ENCODE peak calls at places on chromosomes 2 and 18, in seven cellular contexts. D, W, L, Q, T, J and H are unnamed samples. For H3K4me1, the result is how much of the 10 kb centered on the place peaks cover.

GRCh38 chr2:239257511-239257937 is 143.3 kb downstream of the HDAC4 start:
- ATAC-seq in Q (peak), D (no peak), T (peak), J (peak), L (peak), W (peak), H (peak)

GRCh38 chr2:28436525-28437051 is 43.9 kb downstream of the FOSL2 start:
- ATAC-seq in L (peak), Q (no peak), D (peak), W (peak), J (no peak), T (no peak), H (no peak)

GRCh38 chr2:69779258-69779989 is 37.5 kb downstream of the ANXA4 start:
- ATAC-seq in J (peak), W (peak), Q (peak), T (peak), D (peak), L (peak), H (no peak)

GRCh38 chr2:237972211-237972610 is 5.4 kb downstream of the UBE2F start:
- ATAC-seq in L (no peak), Q (no peak), W (no peak), T (no peak), D (no peak), J (no peak), H (no peak)

GRCh38 chr2:5849596-5849995 is 157.4 kb downstream of the SOX11 start:
- ATAC-seq in L (no peak), W (no peak), Q (no peak), J (no peak), D (no peak), T (no peak), H (no peak)

GRCh38 chr18:58525517-58525916 is 103.4 kb downstream of the ALPK2 start:
- ATAC-seq in W (no peak), T (no peak), L (no peak), Q (no peak), J (no peak), D (no peak), H (no peak)

GRCh38 chr2:168974370-168974769 is 56.8 kb downstream of the ABCB11 start:
- ATAC-seq in Q (no peak), J (no peak), D (no peak), T (no peak), L (no peak), W (no peak), H (no peak)

GRCh38 chr18:59484796-59485328 is 125.8 kb upstream of the LMAN1 start:
- ATAC-seq in W (no peak), J (no peak), Q (no peak), L (no peak), D (no peak), T (no peak), H (peak)

GRCh38 chr2:23528690-23529089 is 143.7 kb downstream of the KLHL29 start:
- ATAC-seq in L (no peak), J (no peak), W (no peak), D (no peak), Q (peak), T (no peak), H (no peak)

GRCh38 chr18:3983351-3983969 is 471.6 kb downstream of the DLGAP1 start:
- ATAC-seq in L (no peak), Q (no peak), J (no peak), D (peak), W (no peak), T (no peak), H (no peak)

GRCh38 chr2:4900242-4900641 is 791.9 kb upstream of the SOX11 start:
- ATAC-seq in D (no peak), J (no peak), Q (no peak), T (no peak), L (no peak), W (no peak), H (no peak)

GRCh38 chr2:237591021-237591370 is 462 bp upstream of the RAB17 start:
- ATAC-seq in D (peak), W (no peak), Q (no peak), L (peak), T (peak), J (peak), H (no peak)

GRCh38 chr2:236193026-236193425 is 24.8 kb upstream of the GBX2 start:
- ATAC-seq in D (peak), Q (no peak), T (peak), L (peak), J (no peak), W (peak), H (no peak)

GRCh38 chr18:29164020-29164706 is 987.2 kb upstream of the CDH2 start:
- ATAC-seq in J (peak), W (peak), L (no peak), D (peak), Q (no peak), T (peak), H (peak)

GRCh38 chr2:167783266-167784070 is 463.9 kb downstream of the STK39 start:
- ATAC-seq in Q (no peak), J (no peak), T (no peak), L (no peak), W (no peak), D (no peak), H (no peak)

GRCh38 chr2:53403836-53404413 is 363.7 kb upstream of the CHAC2 start:
- ATAC-seq in L (no peak), T (peak), D (peak), J (no peak), Q (no peak), W (no peak), H (no peak)

GRCh38 chr18:51400721-51401120 is 203.2 kb upstream of the MEX3C start:
- ATAC-seq in L (no peak), T (no peak), J (peak), W (no peak), Q (no peak), D (no peak), H (no peak)

GRCh38 chr18:44957440-44957839 is 276.8 kb downstream of the SETBP1 start:
- ATAC-seq in D (no peak), T (no peak), W (peak), Q (no peak), J (no peak), L (no peak), H (no peak)

GRCh38 chr2:179578171-179578916 is 283.1 kb downstream of the ZNF385B start:
- ATAC-seq in W (no peak), T (no peak), D (no peak), J (no peak), L (no peak), Q (no peak), H (no peak)

GRCh38 chr2:149648282-149649030 is 60.9 kb upstream of the MMADHC start:
- ATAC-seq in D (peak), W (peak), L (no peak), J (peak), Q (no peak), T (peak), H (peak)

GRCh38 chr2:206260427-206261012 is 13.9 kb upstream of the ZDBF2 start:
- ATAC-seq in T (peak), L (peak), D (peak), Q (peak), W (no peak), J (peak), H (peak)

GRCh38 chr18:67463829-67464228 is 52.7 kb downstream of the DSEL start:
- ATAC-seq in J (peak), D (no peak), Q (no peak), L (peak), T (no peak), W (no peak), H (no peak)

GRCh38 chr2:40243581-40243980 is 208.3 kb downstream of the SLC8A1 start:
- ATAC-seq in J (no peak), L (no peak), W (no peak), T (no peak), Q (no peak), D (no peak), H (no peak)

GRCh38 chr2:106026271-106027190 is 167.6 kb downstream of the UXS1 start:
- ATAC-seq in L (no peak), D (no peak), Q (no peak), J (no peak), T (no peak), W (peak), H (no peak)

GRCh38 chr2:178478442-178479274 is at the start of gene FKBP7:
- ATAC-seq in Q (peak), L (peak), D (peak), T (peak), J (peak), W (peak), H (peak)
- H3K4me1 ChIP-seq in Q (under half), L (under half), D (under half), T (under half), J (under half), W (under half), H (under half)

DNA sequence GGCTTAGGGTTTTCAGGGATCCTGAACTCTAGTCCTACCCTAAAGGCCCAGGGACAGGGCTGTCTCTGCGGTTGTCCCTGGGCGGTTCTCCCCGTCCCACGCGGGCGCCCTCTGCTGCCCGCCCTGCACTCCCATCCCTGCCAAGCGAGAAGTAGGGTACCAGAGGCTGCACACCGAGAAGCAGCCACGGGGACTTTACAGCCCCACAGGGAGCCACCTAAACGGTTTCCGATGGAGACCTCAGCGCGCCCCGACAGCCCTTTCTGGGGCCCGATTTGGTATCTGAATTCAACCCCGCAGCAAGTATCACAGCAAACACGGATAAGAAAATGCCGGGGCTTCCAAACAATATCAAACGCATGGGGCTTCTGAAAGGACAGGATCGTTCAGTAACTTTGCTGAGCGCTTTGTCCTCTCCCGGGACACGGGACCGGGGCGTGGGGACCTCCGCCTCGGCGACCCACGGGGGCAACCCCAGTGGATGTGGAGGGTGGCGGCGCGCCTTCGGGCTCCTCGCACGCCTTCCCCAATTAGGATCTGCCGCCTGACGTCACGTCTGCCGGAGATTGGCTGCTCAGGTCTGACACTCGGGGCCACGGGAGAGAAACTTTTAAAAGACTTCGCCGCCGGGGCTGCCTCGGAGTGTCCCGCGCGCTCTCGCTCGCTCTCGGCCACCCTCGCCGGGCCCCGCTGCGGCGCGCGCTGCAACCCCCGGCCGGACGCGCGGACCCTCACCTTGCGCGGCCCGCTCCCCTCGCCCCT is at the start of gene LTBP1:
- ATAC-seq in Q (peak), T (peak), J (peak), L (peak), D (peak), W (peak), H (peak)
- TF ChIP-seq POLR2A in Q (no peak), T (no peak), J (no peak), L (no peak), D (peak), W (peak), H (peak)

DNA sequence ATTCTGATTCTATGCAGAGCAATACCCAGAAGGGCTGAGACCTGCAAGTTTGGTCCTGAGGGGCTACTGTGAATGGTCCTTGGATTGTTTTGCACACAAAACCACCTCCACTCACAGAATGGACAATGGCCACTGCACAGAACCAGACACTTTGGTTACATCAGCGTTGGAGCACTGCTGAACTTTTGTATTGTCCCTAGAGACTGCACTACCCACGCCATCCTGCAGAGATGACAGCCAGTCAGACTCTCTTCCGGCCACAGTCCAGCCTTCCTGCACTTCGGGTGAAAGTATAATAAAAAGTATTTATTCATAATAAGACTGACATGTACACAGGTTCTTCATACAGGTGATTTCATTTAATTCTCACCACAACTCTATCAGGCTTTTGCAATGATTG is 35.7 kb downstream of the CELF4 start:
- ATAC-seq in Q (peak), T (peak), W (peak), J (peak), L (peak), D (no peak), H (no peak)
- TF ChIP-seq CTCF in Q (no peak), T (no peak), W (peak), J (no peak), L (no peak), D (no peak), H (no peak)

DNA sequence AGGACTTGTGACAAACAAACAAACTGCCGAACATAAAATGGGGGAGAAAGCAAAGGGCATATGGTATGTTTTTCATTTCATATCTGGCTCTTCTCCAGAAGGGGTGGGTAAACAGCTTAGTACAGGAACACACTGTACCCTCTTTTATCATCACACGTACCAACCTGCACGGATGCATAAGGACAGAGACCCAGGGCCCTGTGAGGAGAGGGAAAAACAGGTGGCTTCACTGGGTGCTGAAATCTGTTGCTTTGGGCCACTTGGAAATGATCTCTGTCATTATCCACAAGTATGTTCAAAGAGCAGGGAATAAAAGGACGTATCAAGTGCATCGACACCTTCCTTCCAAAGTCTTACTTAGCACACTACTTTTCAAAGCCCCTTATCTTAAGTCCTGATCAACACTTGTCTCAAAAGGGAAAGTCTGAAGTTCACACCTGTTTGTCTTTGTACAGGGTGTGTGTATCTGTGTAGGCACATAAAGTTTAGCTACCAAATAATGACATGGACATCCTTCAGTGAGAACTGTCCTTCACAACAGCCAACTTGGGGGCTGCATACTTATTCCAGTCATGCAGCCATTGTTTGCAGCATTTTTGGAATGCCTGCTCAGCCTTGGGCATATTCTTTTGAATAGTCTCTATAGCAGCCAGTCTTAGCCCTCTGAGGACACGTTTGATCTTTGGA is 60.7 kb downstream of the IRS1 start:
- ATAC-seq in T (no peak), W (peak), Q (no peak), J (peak), L (peak), D (peak), H (no peak)
- H3K4me1 ChIP-seq in T (half or more), W (half or more), Q (under half), J (under half), L (half or more), D (half or more), H (under half)

GRCh38 chr2:229921892-229922448 is at the start of gene TRIP12:
- ATAC-seq in J (peak), D (peak), W (peak), L (peak), T (peak), Q (peak), H (peak)
- TF ChIP-seq POLR2A in J (peak), D (peak), W (no peak), L (no peak), T (no peak), Q (no peak), H (no peak)

DNA sequence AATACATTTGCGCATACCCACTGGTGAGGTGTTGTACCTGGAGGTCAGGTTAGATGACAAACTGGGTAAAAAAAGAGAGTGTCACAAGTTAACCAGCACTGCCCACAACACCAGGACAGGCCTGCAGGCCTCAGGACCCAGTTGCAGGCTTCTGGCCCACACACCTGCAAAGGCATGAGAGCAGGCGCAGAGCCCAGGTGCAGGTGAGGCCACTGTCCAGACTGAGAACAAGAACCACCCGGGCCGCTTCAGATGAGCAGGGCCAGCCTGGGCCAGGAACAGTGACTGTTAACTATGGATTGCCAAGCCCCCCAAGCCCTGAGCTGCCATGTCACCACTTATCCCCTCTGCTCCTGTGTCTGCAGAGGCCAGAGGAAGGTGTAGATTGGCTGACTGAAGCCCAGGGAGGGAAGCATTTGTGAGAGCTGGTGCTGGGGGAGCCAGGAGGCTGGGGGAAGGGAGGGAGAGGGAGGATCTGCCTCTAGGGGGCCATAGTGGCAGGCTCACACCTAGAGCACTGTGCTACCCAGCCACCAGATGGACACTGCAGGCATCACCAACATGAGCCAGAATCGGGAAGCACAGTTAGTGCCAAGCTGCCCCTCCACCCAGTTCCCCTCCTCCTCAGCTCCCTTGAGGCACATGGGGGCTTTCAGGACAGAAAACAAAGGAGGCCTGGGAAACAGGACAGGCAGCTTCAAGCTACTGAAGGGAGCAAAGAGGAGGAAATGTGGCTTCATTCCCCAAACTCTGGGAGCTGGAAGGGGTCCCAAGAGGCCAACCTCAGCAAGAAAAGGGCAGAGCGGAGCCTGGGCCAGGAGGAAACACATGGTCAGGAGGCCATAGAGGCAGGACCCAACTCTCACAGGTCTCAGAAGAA is 35.4 kb downstream of the SFXN5 start:
- ATAC-seq in W (peak), L (peak), D (peak), Q (peak), J (no peak), T (peak), H (no peak)
- TF ChIP-seq CTCF in W (no peak), L (peak), D (no peak), Q (peak), J (peak), T (peak), H (no peak)

GRCh38 chr2:46666044-46666662 is 186.8 kb downstream of the TMEM247 start:
- ATAC-seq in W (peak), Q (no peak), L (no peak), T (no peak), D (no peak), J (no peak), H (peak)
- H3K4me1 ChIP-seq in W (under half), Q (under half), L (under half), T (under half), D (under half), J (under half), H (half or more)

DNA sequence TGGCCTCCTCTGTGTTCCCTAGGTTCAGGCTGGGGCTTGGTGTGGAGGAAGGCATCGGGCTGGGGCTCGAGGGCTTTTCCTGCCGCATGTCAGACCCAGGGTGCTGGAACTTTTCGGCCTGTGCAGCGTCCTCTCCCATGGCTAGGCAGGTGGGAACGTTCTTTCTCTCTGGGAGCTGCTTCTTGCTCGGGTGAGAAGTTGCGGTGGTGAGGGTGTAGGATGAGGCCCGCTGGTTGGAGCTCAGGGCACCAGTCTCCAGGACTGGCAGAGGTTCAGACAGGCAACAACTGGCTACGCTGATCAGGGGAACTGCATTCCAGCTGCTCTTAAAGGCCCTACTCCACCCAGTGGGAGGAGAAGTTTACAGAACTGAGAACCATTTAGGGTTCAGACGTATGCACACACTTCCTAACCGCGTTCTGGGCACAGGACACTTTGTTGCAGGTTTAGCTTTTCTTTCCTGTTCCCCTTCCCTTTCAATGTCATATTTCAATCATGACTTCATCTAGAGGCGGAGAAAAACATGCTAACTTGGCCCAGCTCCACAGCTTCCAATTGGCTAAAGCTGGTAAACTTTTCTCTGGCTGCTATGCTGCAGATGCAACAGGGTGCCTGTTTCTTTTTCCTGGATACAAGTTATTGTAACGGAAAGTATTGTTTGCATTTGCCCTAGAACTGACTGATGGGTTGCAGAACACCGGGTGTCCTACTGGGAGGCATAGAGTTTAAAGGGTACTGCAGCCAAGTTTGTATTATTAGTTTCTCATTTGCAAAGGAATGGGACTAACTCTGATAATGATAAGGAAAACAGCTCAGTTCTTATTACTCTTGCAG is at the start of gene CAVIN2:
- ATAC-seq in L (peak), T (peak), Q (peak), W (peak), D (peak), J (peak), H (peak)
- TF ChIP-seq POLR2A in L (peak), T (no peak), Q (peak), W (peak), D (peak), J (no peak), H (peak)